ENCODE peak calls at places on chromosomes 12 and 14, in eight cellular contexts. One of them, this sample, is unnamed.
A peak's percentile ranks its signal among the peaks of the same experiment; 100 is the strongest.

GRCh38 chr12:94172031-94172430 is 23.7 kb downstream of the PLXNC1 start:
- DNase-seq in AG04450: no peak
- DNase-seq in upper lobe of right lung: no peak
- DNase-seq in stomach: no peak
- DNase-seq in dorsolateral prefrontal cortex: no peak
- DNase-seq in right atrium auricular region: no peak
- DNase-seq in HL-60: no peak
- DNase-seq in AG04449: no peak
- DNase-seq in this sample: no peak

GRCh38 chr12:109910969-109911348 is 10.9 kb downstream of the TCHP start:
- DNase-seq in HL-60: no peak
- DNase-seq in stomach: no peak
- DNase-seq in right atrium auricular region: no peak
- DNase-seq in AG04450: no peak
- DNase-seq in AG04449: no peak
- DNase-seq in dorsolateral prefrontal cortex: no peak
- DNase-seq in upper lobe of right lung: no peak
- DNase-seq in this sample: no peak

GRCh38 chr14:49173765-49174373 is 412.3 kb downstream of the RPS29 start:
- DNase-seq in AG04450: peak; percentile 16
- DNase-seq in right atrium auricular region: no peak
- DNase-seq in upper lobe of right lung: no peak
- DNase-seq in HL-60: peak; percentile 28
- DNase-seq in stomach: peak; percentile 61
- DNase-seq in dorsolateral prefrontal cortex: no peak
- DNase-seq in AG04449: peak; percentile 16
- DNase-seq in this sample: no peak

GRCh38 chr14:72714094-72714493 is 179.8 kb downstream of the DPF3 start:
- DNase-seq in HL-60: no peak
- DNase-seq in stomach: no peak
- DNase-seq in AG04449: no peak
- DNase-seq in upper lobe of right lung: peak; percentile 48
- DNase-seq in dorsolateral prefrontal cortex: no peak
- DNase-seq in AG04450: no peak
- DNase-seq in right atrium auricular region: no peak
- DNase-seq in this sample: no peak

GRCh38 chr14:24607081-24607480 is 2.4 kb downstream of the GZMH start:
- DNase-seq in HL-60: no peak
- DNase-seq in AG04450: no peak
- DNase-seq in AG04449: no peak
- DNase-seq in stomach: no peak
- DNase-seq in right atrium auricular region: no peak
- DNase-seq in upper lobe of right lung: no peak
- DNase-seq in dorsolateral prefrontal cortex: no peak
- DNase-seq in this sample: no peak

GRCh38 chr12:105738036-105738435 is 400.7 kb downstream of the NUAK1 start:
- DNase-seq in right atrium auricular region: peak; percentile 64
- DNase-seq in AG04449: no peak
- DNase-seq in stomach: no peak
- DNase-seq in upper lobe of right lung: no peak
- DNase-seq in dorsolateral prefrontal cortex: no peak
- DNase-seq in AG04450: peak; percentile 16
- DNase-seq in HL-60: no peak
- DNase-seq in this sample: no peak

GRCh38 chr14:34857689-34858449 is 17.3 kb downstream of the BAZ1A start:
- DNase-seq in upper lobe of right lung: no peak
- DNase-seq in HL-60: no peak
- DNase-seq in AG04449: no peak
- DNase-seq in stomach: no peak
- DNase-seq in AG04450: no peak
- DNase-seq in right atrium auricular region: no peak
- DNase-seq in dorsolateral prefrontal cortex: no peak
- DNase-seq in this sample: no peak

GRCh38 chr14:56318393-56319115 is 200.3 kb downstream of the PELI2 start:
- DNase-seq in dorsolateral prefrontal cortex: no peak
- DNase-seq in upper lobe of right lung: no peak
- DNase-seq in AG04450: no peak
- DNase-seq in AG04449: no peak
- DNase-seq in right atrium auricular region: no peak
- DNase-seq in stomach: no peak
- DNase-seq in HL-60: no peak
- DNase-seq in this sample: no peak

GRCh38 chr12:12645485-12645884 is 33.8 kb downstream of the CREBL2 start:
- DNase-seq in upper lobe of right lung: no peak
- DNase-seq in dorsolateral prefrontal cortex: no peak
- DNase-seq in right atrium auricular region: no peak
- DNase-seq in AG04450: no peak
- DNase-seq in AG04449: no peak
- DNase-seq in stomach: no peak
- DNase-seq in HL-60: peak; percentile 8
- DNase-seq in this sample: no peak

GRCh38 chr12:581321-581720 is 81.9 kb downstream of the NINJ2 start:
- DNase-seq in HL-60: no peak
- DNase-seq in right atrium auricular region: no peak
- DNase-seq in AG04449: no peak
- DNase-seq in AG04450: no peak
- DNase-seq in dorsolateral prefrontal cortex: no peak
- DNase-seq in upper lobe of right lung: no peak
- DNase-seq in stomach: no peak
- DNase-seq in this sample: no peak

GRCh38 chr12:6352198-6353173 is 10.6 kb upstream of the TNFRSF1A start:
- DNase-seq in HL-60: no peak
- DNase-seq in AG04449: no peak
- DNase-seq in dorsolateral prefrontal cortex: no peak
- DNase-seq in AG04450: no peak
- DNase-seq in stomach: no peak
- DNase-seq in upper lobe of right lung: no peak
- DNase-seq in right atrium auricular region: no peak
- DNase-seq in this sample: no peak

GRCh38 chr14:77598366-77599050 is 17.9 kb downstream of the SPTLC2 start:
- DNase-seq in AG04450: no peak
- DNase-seq in AG04449: no peak
- DNase-seq in stomach: no peak
- DNase-seq in dorsolateral prefrontal cortex: no peak
- DNase-seq in right atrium auricular region: no peak
- DNase-seq in upper lobe of right lung: no peak
- DNase-seq in HL-60: no peak
- DNase-seq in this sample: no peak

GRCh38 chr14:104940526-104941150 is 16.0 kb downstream of the PLD4 start:
- DNase-seq in AG04449: no peak
- DNase-seq in dorsolateral prefrontal cortex: peak; percentile 9
- DNase-seq in upper lobe of right lung: peak; percentile 11
- DNase-seq in AG04450: no peak
- DNase-seq in stomach: no peak
- DNase-seq in HL-60: no peak
- DNase-seq in right atrium auricular region: no peak
- DNase-seq in this sample: no peak
- TF ChIP-seq CTCF in AG04449: no peak
- TF ChIP-seq CTCF in dorsolateral prefrontal cortex: no peak
- TF ChIP-seq CTCF in upper lobe of right lung: no peak
- TF ChIP-seq CTCF in AG04450: peak; percentile 37
- TF ChIP-seq CTCF in stomach: no peak
- TF ChIP-seq CTCF in HL-60: no peak
- TF ChIP-seq CTCF in right atrium auricular region: no peak
- TF ChIP-seq CTCF in this sample: no peak

GRCh38 chr12:45658066-45658465 is 71.4 kb upstream of the ARID2 start:
- DNase-seq in HL-60: no peak
- DNase-seq in AG04450: no peak
- DNase-seq in right atrium auricular region: no peak
- DNase-seq in upper lobe of right lung: no peak
- DNase-seq in dorsolateral prefrontal cortex: no peak
- DNase-seq in stomach: no peak
- DNase-seq in AG04449: no peak
- DNase-seq in this sample: no peak

GRCh38 chr12:45654002-45654401 is 75.5 kb upstream of the ARID2 start:
- DNase-seq in dorsolateral prefrontal cortex: no peak
- DNase-seq in stomach: no peak
- DNase-seq in AG04450: no peak
- DNase-seq in AG04449: no peak
- DNase-seq in upper lobe of right lung: no peak
- DNase-seq in HL-60: no peak
- DNase-seq in right atrium auricular region: no peak
- DNase-seq in this sample: no peak

GRCh38 chr12:45655753-45656152 is 73.8 kb upstream of the ARID2 start:
- DNase-seq in right atrium auricular region: no peak
- DNase-seq in stomach: no peak
- DNase-seq in HL-60: no peak
- DNase-seq in upper lobe of right lung: no peak
- DNase-seq in AG04450: no peak
- DNase-seq in dorsolateral prefrontal cortex: no peak
- DNase-seq in AG04449: no peak
- DNase-seq in this sample: no peak

GRCh38 chr12:45651029-45651428 is 78.5 kb upstream of the ARID2 start:
- DNase-seq in AG04449: no peak
- DNase-seq in upper lobe of right lung: no peak
- DNase-seq in stomach: no peak
- DNase-seq in dorsolateral prefrontal cortex: no peak
- DNase-seq in right atrium auricular region: no peak
- DNase-seq in HL-60: no peak
- DNase-seq in AG04450: no peak
- DNase-seq in this sample: no peak

DNA sequence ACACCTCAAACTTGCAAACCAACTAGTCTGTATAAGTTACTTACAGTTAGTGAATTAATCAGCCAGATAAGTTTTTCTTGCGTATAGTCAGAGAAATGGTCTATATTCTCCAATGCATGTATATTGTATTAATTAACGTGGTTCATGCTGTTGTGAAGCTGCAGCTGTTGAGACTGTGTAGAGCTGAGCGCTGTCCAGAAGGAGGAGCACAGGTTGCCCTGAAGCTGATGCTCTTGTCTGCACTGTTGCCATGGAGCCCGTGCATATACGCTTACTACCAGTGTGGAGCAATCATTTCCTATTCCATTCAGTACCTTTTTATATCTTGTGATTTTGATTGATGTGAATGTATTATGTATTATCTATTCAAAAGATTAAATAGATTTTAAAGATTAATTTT is 74.3 kb upstream of the ARID2 start:
- DNase-seq in dorsolateral prefrontal cortex: no peak
- DNase-seq in HL-60: no peak
- DNase-seq in AG04450: no peak
- DNase-seq in upper lobe of right lung: no peak
- DNase-seq in right atrium auricular region: no peak
- DNase-seq in AG04449: no peak
- DNase-seq in stomach: no peak
- DNase-seq in this sample: no peak
- TF ChIP-seq CTCF in dorsolateral prefrontal cortex: no peak
- TF ChIP-seq CTCF in HL-60: no peak
- TF ChIP-seq CTCF in AG04450: peak; percentile 24
- TF ChIP-seq CTCF in upper lobe of right lung: no peak
- TF ChIP-seq CTCF in right atrium auricular region: no peak
- TF ChIP-seq CTCF in AG04449: no peak
- TF ChIP-seq CTCF in stomach: no peak
- TF ChIP-seq CTCF in this sample: peak; percentile 18

DNA sequence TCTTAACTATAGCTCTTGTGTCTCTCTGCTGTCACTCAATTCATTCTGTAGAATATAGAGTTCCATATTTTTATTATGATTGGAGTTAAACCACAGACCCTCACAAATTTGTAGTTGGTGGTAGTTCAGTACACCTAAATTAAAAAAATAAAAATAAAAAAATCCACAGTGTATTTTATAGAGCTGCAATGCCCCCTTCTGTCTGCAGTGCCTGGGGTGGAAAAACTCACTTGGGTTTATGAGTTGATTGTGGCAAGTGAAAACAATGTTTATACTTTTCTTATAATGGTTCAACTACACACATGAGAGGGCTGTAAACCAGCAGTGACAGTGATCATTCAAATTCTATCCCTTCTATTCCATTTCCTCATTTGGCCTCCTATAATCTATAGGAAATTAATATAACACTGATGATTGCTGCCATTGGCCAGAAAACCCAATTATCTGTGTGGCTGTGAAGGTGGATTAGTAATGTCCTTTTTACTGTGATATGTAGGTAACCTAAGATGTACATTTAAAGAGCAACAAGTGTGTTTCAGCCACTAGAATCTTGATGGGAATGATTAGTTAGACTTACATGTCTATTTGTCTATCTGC is 166.9 kb upstream of the LRIG3 start:
- DNase-seq in dorsolateral prefrontal cortex: no peak
- DNase-seq in upper lobe of right lung: no peak
- DNase-seq in AG04449: no peak
- DNase-seq in right atrium auricular region: no peak
- DNase-seq in HL-60: no peak
- DNase-seq in AG04450: no peak
- DNase-seq in stomach: no peak
- DNase-seq in this sample: no peak
- TF ChIP-seq CTCF in dorsolateral prefrontal cortex: peak; percentile 55
- TF ChIP-seq CTCF in upper lobe of right lung: peak; percentile 54
- TF ChIP-seq CTCF in AG04449: peak; percentile 58
- TF ChIP-seq CTCF in right atrium auricular region: no peak
- TF ChIP-seq CTCF in HL-60: no peak
- TF ChIP-seq CTCF in AG04450: peak; percentile 77
- TF ChIP-seq CTCF in stomach: peak; percentile 44
- TF ChIP-seq CTCF in this sample: peak; percentile 79

GRCh38 chr12:57085999-57086950 is 2.6 kb upstream of the NAB2 start:
- DNase-seq in stomach: peak; percentile 37
- DNase-seq in upper lobe of right lung: peak; percentile 87
- DNase-seq in HL-60: no peak
- DNase-seq in right atrium auricular region: no peak
- DNase-seq in AG04449: no peak
- DNase-seq in AG04450: no peak
- DNase-seq in dorsolateral prefrontal cortex: peak; percentile 62
- DNase-seq in this sample: no peak
- TF ChIP-seq CTCF in stomach: peak; percentile 13
- TF ChIP-seq CTCF in upper lobe of right lung: peak; percentile 52
- TF ChIP-seq CTCF in HL-60: no peak
- TF ChIP-seq CTCF in right atrium auricular region: peak; percentile 26
- TF ChIP-seq CTCF in AG04449: peak; percentile 44
- TF ChIP-seq CTCF in AG04450: peak; percentile 47
- TF ChIP-seq CTCF in dorsolateral prefrontal cortex: no peak
- TF ChIP-seq CTCF in this sample: peak; percentile 51

DNA sequence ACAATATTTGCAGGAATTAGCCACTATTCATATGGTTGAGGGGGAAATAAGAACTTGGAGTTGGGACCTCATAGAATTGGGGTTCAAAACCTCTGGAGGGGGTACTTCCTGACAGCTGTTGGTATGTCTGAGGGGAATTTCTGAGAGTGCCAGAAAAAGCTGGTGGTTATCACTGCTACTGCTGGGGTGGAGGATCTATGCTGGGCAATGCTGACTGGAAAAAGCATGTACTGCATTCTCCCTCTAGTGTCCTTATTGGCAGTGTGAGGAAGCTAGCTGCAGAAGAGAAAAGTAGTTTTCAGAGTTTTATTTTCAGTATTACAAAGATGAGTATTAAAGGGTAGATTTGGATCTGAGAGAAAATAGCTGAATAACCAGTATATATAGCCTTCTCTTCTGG is 88.8 kb downstream of the FUT8 start:
- DNase-seq in AG04449: no peak
- DNase-seq in dorsolateral prefrontal cortex: no peak
- DNase-seq in HL-60: no peak
- DNase-seq in right atrium auricular region: no peak
- DNase-seq in AG04450: no peak
- DNase-seq in stomach: no peak
- DNase-seq in upper lobe of right lung: no peak
- DNase-seq in this sample: no peak
- TF ChIP-seq CTCF in AG04449: peak; percentile 12
- TF ChIP-seq CTCF in dorsolateral prefrontal cortex: no peak
- TF ChIP-seq CTCF in HL-60: no peak
- TF ChIP-seq CTCF in right atrium auricular region: no peak
- TF ChIP-seq CTCF in AG04450: no peak
- TF ChIP-seq CTCF in stomach: no peak
- TF ChIP-seq CTCF in upper lobe of right lung: no peak
- TF ChIP-seq CTCF in this sample: no peak